ENCODE peak calls at places on chromosomes 5 and 9, in four cellular contexts. One of them, this sample, is unnamed.

GRCh38 chr9:97518909-97519307 is 17.4 kb downstream of the TMOD1 start:
- DNase-seq in IMR-90: peak
- DNase-seq in breast epithelium: no peak
- DNase-seq in adrenal gland: peak
- DNase-seq in this sample: peak

GRCh38 chr9:89426389-89426961 is 71.4 kb downstream of the SEMA4D start:
- DNase-seq in IMR-90: no peak
- DNase-seq in breast epithelium: no peak
- DNase-seq in adrenal gland: no peak
- DNase-seq in this sample: no peak

GRCh38 chr5:81391-82021 is 10.5 kb upstream of the PLEKHG4B start:
- DNase-seq in IMR-90: no peak
- DNase-seq in breast epithelium: no peak
- DNase-seq in adrenal gland: no peak
- DNase-seq in this sample: no peak

GRCh38 chr5:32420506-32420905 is 24.0 kb downstream of the ZFR start:
- DNase-seq in IMR-90: peak
- DNase-seq in breast epithelium: no peak
- DNase-seq in adrenal gland: no peak
- DNase-seq in this sample: no peak

GRCh38 chr5:80933061-80933460 is 27.1 kb upstream of the RASGRF2 start:
- DNase-seq in IMR-90: peak
- DNase-seq in breast epithelium: no peak
- DNase-seq in adrenal gland: no peak
- DNase-seq in this sample: no peak

GRCh38 chr9:14099737-14100136 is 214.2 kb downstream of the NFIB start:
- DNase-seq in IMR-90: no peak
- DNase-seq in breast epithelium: no peak
- DNase-seq in adrenal gland: no peak
- DNase-seq in this sample: no peak

GRCh38 chr5:160493806-160494317 is 72.2 kb downstream of the PTTG1 start:
- DNase-seq in IMR-90: no peak
- DNase-seq in breast epithelium: no peak
- DNase-seq in adrenal gland: no peak
- DNase-seq in this sample: no peak

GRCh38 chr9:135355466-135356420 is 123.8 kb upstream of the PPP1R26 start:
- DNase-seq in IMR-90: no peak
- DNase-seq in breast epithelium: no peak
- DNase-seq in adrenal gland: no peak
- DNase-seq in this sample: no peak

GRCh38 chr5:137575847-137576246 is 76.7 kb upstream of the SPOCK1 start:
- DNase-seq in IMR-90: no peak
- DNase-seq in breast epithelium: no peak
- DNase-seq in adrenal gland: no peak
- DNase-seq in this sample: no peak

GRCh38 chr9:98892296-98892695 is 51.4 kb upstream of the COL15A1 start:
- DNase-seq in IMR-90: peak
- DNase-seq in breast epithelium: no peak
- DNase-seq in adrenal gland: no peak
- DNase-seq in this sample: no peak

GRCh38 chr9:131289301-131290038 is at the start of gene PLPP7:
- DNase-seq in IMR-90: peak
- DNase-seq in breast epithelium: no peak
- DNase-seq in adrenal gland: peak
- DNase-seq in this sample: no peak

GRCh38 chr5:93497101-93497500 is 83.9 kb downstream of the NR2F1-AS1 start:
- DNase-seq in IMR-90: peak
- DNase-seq in breast epithelium: no peak
- DNase-seq in adrenal gland: no peak
- DNase-seq in this sample: no peak

GRCh38 chr9:136791466-136792276 is 527 bp downstream of the TMEM141 start:
- DNase-seq in IMR-90: no peak
- DNase-seq in breast epithelium: peak
- DNase-seq in adrenal gland: peak
- DNase-seq in this sample: peak

GRCh38 chr9:34984049-34984448 is 5.5 kb upstream of the DNAJB5 start:
- DNase-seq in IMR-90: peak
- DNase-seq in breast epithelium: no peak
- DNase-seq in adrenal gland: peak
- DNase-seq in this sample: no peak

GRCh38 chr9:130423272-130423671 is 21.5 kb upstream of the ASS1 start:
- DNase-seq in IMR-90: no peak
- DNase-seq in breast epithelium: no peak
- DNase-seq in adrenal gland: no peak
- DNase-seq in this sample: no peak

GRCh38 chr9:92425578-92425977 is 1.3 kb upstream of the OMD start:
- DNase-seq in IMR-90: peak
- DNase-seq in breast epithelium: no peak
- DNase-seq in adrenal gland: no peak
- DNase-seq in this sample: no peak

DNA sequence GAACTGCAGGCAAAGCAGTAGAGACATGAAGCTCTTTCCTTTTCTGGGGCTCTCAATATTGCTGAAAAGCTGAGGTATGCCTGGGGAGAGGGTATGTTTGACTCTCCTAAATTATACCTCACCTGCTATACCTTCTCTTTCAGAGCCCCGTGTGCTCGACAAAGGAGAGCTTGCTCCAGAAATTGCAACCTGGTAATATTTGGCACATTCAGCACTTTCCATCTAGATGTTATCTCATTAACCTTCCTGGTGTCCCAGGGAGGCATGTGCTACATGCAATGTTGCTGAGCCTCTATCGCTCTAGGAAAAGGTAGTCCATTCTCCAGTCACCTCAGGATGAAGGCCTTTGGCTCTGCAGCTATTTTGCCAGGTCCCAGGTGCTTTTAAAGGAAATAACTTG is 78.5 kb upstream of the ZSWIM6 start:
- DNase-seq in IMR-90: no peak
- DNase-seq in breast epithelium: no peak
- DNase-seq in adrenal gland: no peak
- DNase-seq in this sample: no peak
- TF ChIP-seq POLR2A in IMR-90: no peak
- TF ChIP-seq POLR2A in breast epithelium: no peak
- TF ChIP-seq POLR2A in adrenal gland: no peak
- TF ChIP-seq POLR2A in this sample: no peak

GRCh38 chr9:2017459-2018161 is 2.5 kb downstream of the SMARCA2 start:
- DNase-seq in IMR-90: peak
- DNase-seq in breast epithelium: peak
- DNase-seq in adrenal gland: peak
- DNase-seq in this sample: peak
- TF ChIP-seq POLR2A in IMR-90: no peak
- TF ChIP-seq POLR2A in breast epithelium: no peak
- TF ChIP-seq POLR2A in adrenal gland: peak
- TF ChIP-seq POLR2A in this sample: peak

GRCh38 chr9:122370869-122371467 is at the start of gene PTGS1:
- DNase-seq in IMR-90: peak
- DNase-seq in breast epithelium: no peak
- DNase-seq in adrenal gland: peak
- DNase-seq in this sample: no peak

GRCh38 chr9:122370303-122370702 is 521 bp upstream of the PTGS1 start:
- DNase-seq in IMR-90: no peak
- DNase-seq in breast epithelium: no peak
- DNase-seq in adrenal gland: peak
- DNase-seq in this sample: no peak

GRCh38 chr9:122374885-122375420 is 4.1 kb downstream of the PTGS1 start:
- DNase-seq in IMR-90: peak
- DNase-seq in breast epithelium: peak
- DNase-seq in adrenal gland: peak
- DNase-seq in this sample: no peak

GRCh38 chr9:122372856-122373845 is 2.3 kb downstream of the PTGS1 start:
- DNase-seq in IMR-90: no peak
- DNase-seq in breast epithelium: no peak
- DNase-seq in adrenal gland: no peak
- DNase-seq in this sample: no peak

GRCh38 chr9:122371851-122372250 is 1.0 kb downstream of the PTGS1 start:
- DNase-seq in IMR-90: no peak
- DNase-seq in breast epithelium: no peak
- DNase-seq in adrenal gland: no peak
- DNase-seq in this sample: no peak
- TF ChIP-seq POLR2A in IMR-90: no peak
- TF ChIP-seq POLR2A in breast epithelium: no peak
- TF ChIP-seq POLR2A in adrenal gland: no peak
- TF ChIP-seq POLR2A in this sample: no peak

GRCh38 chr5:139481122-139481533 is 1.4 kb downstream of the STING1 start:
- DNase-seq in IMR-90: no peak
- DNase-seq in breast epithelium: peak
- DNase-seq in adrenal gland: no peak
- DNase-seq in this sample: no peak
- TF ChIP-seq POLR2A in IMR-90: no peak
- TF ChIP-seq POLR2A in breast epithelium: no peak
- TF ChIP-seq POLR2A in adrenal gland: no peak
- TF ChIP-seq POLR2A in this sample: peak

DNA sequence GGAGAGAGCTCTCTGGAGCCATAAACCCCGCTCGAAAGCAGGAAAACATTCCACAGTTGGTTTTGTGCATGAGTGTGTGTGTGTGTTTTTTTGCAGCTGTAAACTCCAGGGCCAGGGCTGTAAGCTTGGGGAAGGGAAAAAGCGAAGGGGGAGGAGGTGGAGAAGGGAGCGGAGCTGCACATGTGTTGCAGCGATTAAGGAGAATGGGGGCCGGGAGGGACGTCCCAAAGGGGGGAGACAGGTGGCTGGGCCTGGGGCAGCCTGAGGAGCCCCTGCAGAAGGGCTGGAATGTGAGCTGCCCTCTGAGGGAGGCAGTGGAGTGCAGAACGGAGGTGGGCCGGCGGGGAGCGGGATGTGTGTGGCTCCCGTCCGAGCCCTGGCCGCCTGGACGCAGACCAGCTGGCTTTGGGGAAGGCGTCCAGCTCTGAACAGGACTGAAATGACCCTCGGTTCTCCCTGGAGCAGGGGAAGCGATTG is 2.7 kb upstream of the MYMK start:
- DNase-seq in IMR-90: no peak
- DNase-seq in breast epithelium: no peak
- DNase-seq in adrenal gland: no peak
- DNase-seq in this sample: no peak
- TF ChIP-seq POLR2A in IMR-90: no peak
- TF ChIP-seq POLR2A in breast epithelium: no peak
- TF ChIP-seq POLR2A in adrenal gland: no peak
- TF ChIP-seq POLR2A in this sample: no peak

GRCh38 chr9:132354645-132355355 is at the start of gene SETX:
- DNase-seq in IMR-90: peak
- DNase-seq in breast epithelium: peak
- DNase-seq in adrenal gland: peak
- DNase-seq in this sample: peak
- TF ChIP-seq POLR2A in IMR-90: peak
- TF ChIP-seq POLR2A in breast epithelium: peak
- TF ChIP-seq POLR2A in adrenal gland: peak
- TF ChIP-seq POLR2A in this sample: peak

GRCh38 chr9:106862115-106862945 is 636 bp upstream of the ZNF462 start:
- DNase-seq in IMR-90: peak
- DNase-seq in breast epithelium: peak
- DNase-seq in adrenal gland: peak
- DNase-seq in this sample: peak
- TF ChIP-seq POLR2A in IMR-90: no peak
- TF ChIP-seq POLR2A in breast epithelium: no peak
- TF ChIP-seq POLR2A in adrenal gland: peak
- TF ChIP-seq POLR2A in this sample: peak

GRCh38 chr9:132773093-132773492 is 102.8 kb downstream of the GTF3C4 start:
- DNase-seq in IMR-90: no peak
- DNase-seq in breast epithelium: no peak
- DNase-seq in adrenal gland: no peak
- DNase-seq in this sample: no peak

GRCh38 chr9:132773764-132774339 is 103.6 kb downstream of the GTF3C4 start:
- DNase-seq in IMR-90: no peak
- DNase-seq in breast epithelium: no peak
- DNase-seq in adrenal gland: no peak
- DNase-seq in this sample: no peak

GRCh38 chr9:132770775-132771310 is 100.6 kb downstream of the GTF3C4 start:
- DNase-seq in IMR-90: no peak
- DNase-seq in breast epithelium: no peak
- DNase-seq in adrenal gland: no peak
- DNase-seq in this sample: no peak

GRCh38 chr9:132768932-132769894 is 98.9 kb downstream of the GTF3C4 start:
- DNase-seq in IMR-90: peak
- DNase-seq in breast epithelium: no peak
- DNase-seq in adrenal gland: peak
- DNase-seq in this sample: peak

DNA sequence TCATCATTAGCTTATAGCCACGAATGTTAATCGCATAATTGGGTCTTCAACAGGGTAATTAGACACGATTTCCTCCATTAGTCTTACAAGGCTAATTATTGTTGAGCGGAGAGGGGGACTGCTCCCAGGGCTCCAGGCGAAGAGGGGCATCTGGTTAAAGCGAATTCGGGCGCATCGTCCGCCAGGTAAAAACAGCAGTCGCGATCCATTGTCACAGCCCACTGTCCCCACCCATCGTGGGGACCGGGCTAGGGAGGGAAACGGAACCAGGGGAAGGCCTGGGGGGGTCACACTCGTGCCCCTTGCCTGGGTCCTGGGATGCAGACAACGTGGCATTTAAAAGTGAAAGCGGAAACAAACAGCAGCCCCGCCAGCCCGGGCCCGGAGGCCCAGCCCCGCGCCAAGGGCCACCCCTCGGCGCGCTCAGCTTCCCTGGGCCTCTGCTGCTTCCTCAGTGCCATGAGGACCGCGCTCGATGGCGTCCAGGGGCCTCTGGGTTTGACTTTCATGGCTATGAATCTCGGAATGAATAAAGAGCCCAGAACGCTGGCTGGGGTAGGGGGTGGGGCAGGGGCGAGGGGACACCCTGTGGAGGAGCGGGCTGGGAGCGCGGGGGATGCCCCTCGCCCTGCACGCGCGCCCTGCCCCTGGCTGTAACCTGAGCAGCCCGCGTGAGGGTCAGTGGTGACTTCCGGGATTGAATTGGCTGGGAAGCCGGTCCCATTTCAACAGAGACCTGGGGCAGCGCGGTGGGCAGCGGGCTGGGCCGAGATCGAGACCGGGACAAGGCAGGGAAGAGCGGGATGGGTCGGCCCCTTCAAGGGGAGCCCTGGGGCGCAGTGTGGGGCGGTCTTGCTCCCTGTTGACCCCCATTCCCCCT is 99.9 kb downstream of the GTF3C4 start:
- DNase-seq in IMR-90: peak
- DNase-seq in breast epithelium: peak
- DNase-seq in adrenal gland: peak
- DNase-seq in this sample: peak
- TF ChIP-seq POLR2A in IMR-90: peak
- TF ChIP-seq POLR2A in breast epithelium: peak
- TF ChIP-seq POLR2A in adrenal gland: peak
- TF ChIP-seq POLR2A in this sample: peak

GRCh38 chr9:129028192-129028966 is at the start of gene SH3GLB2:
- DNase-seq in IMR-90: peak
- DNase-seq in breast epithelium: peak
- DNase-seq in adrenal gland: peak
- DNase-seq in this sample: peak
- TF ChIP-seq POLR2A in IMR-90: no peak
- TF ChIP-seq POLR2A in breast epithelium: no peak
- TF ChIP-seq POLR2A in adrenal gland: no peak
- TF ChIP-seq POLR2A in this sample: peak